ENCODE peak calls at places on chromosomes 4 and X, in nine cellular contexts. Z, B, H, R, L, C, Y, T and K are unnamed samples.

GRCh38 chrX:13101439-13102139 is 57.2 kb upstream of the FAM9C start:
- DNase-seq in Z (no peak), B (no peak), H (peak), R (peak), L (no peak), C (no peak), Y (peak), T (peak), K (peak)

GRCh38 chr4:6516281-6516680 is 43.9 kb upstream of the PPP2R2C start:
- DNase-seq in Z (no peak), B (no peak), H (no peak), R (no peak), L (no peak), C (no peak), Y (no peak), T (no peak), K (no peak)

GRCh38 chr4:95124906-95125504 is 367.2 kb downstream of the BMPR1B start:
- DNase-seq in Z (peak), B (no peak), H (no peak), R (no peak), L (no peak), C (no peak), Y (no peak), T (peak), K (no peak)

GRCh38 chr4:1621526-1621925 is 62.6 kb downstream of the FAM53A start:
- DNase-seq in Z (no peak), B (no peak), H (no peak), R (no peak), L (no peak), C (no peak), Y (no peak), T (no peak), K (no peak)

GRCh38 chr4:23976423-23976822 is 86.6 kb upstream of the PPARGC1A start:
- DNase-seq in Z (no peak), B (no peak), H (no peak), R (no peak), L (no peak), C (no peak), Y (no peak), T (no peak), K (no peak)

GRCh38 chr4:139085141-139085540 is 69.6 kb downstream of the NOCT start:
- DNase-seq in Z (no peak), B (no peak), H (no peak), R (no peak), L (no peak), C (no peak), Y (no peak), T (peak), K (no peak)

GRCh38 chr4:7909463-7909862 is 30.2 kb downstream of the AFAP1 start:
- DNase-seq in Z (no peak), B (no peak), H (no peak), R (no peak), L (no peak), C (no peak), Y (no peak), T (no peak), K (no peak)

GRCh38 chr4:89837385-89837995 is 529 bp upstream of the SNCA start:
- DNase-seq in Z (peak), B (peak), H (peak), R (no peak), L (peak), C (no peak), Y (no peak), T (no peak), K (no peak)

GRCh38 chrX:129682979-129683378 is 28.2 kb upstream of the APLN start:
- DNase-seq in Z (no peak), B (no peak), H (no peak), R (no peak), L (no peak), C (no peak), Y (no peak), T (no peak), K (no peak)

GRCh38 chr4:86981789-86982188 is 47.0 kb downstream of the AFF1 start:
- DNase-seq in Z (no peak), B (no peak), H (no peak), R (no peak), L (no peak), C (no peak), Y (no peak), T (no peak), K (no peak)

GRCh38 chr4:107654694-107655093 is 65.3 kb downstream of the PAPSS1 start:
- DNase-seq in Z (no peak), B (no peak), H (no peak), R (peak), L (no peak), C (no peak), Y (no peak), T (no peak), K (no peak)

GRCh38 chr4:129822708-129823504 is 727.0 kb downstream of the C4orf33 start:
- DNase-seq in Z (peak), B (no peak), H (no peak), R (no peak), L (no peak), C (no peak), Y (no peak), T (no peak), K (no peak)

GRCh38 chr4:79212311-79212710 is 113.5 kb downstream of the NAA11 start:
- DNase-seq in Z (no peak), B (no peak), H (no peak), R (no peak), L (no peak), C (no peak), Y (no peak), T (no peak), K (no peak)

GRCh38 chrX:139738581-139738980 is 30.6 kb upstream of the MCF2 start:
- DNase-seq in Z (no peak), B (no peak), H (no peak), R (no peak), L (no peak), C (no peak), Y (no peak), T (no peak), K (no peak)

GRCh38 chr4:123418486-123418931 is 21.9 kb downstream of the SPRY1 start:
- DNase-seq in Z (no peak), B (no peak), H (no peak), R (peak), L (peak), C (no peak), Y (peak), T (peak), K (no peak)

GRCh38 chrX:13937370-13938052 is 92.2 kb downstream of the GEMIN8 start:
- DNase-seq in Z (peak), B (no peak), H (no peak), R (peak), L (no peak), C (no peak), Y (no peak), T (peak), K (no peak)

GRCh38 chr4:164977243-164978164 is at the start of gene TRIM61:
- DNase-seq in Z (no peak), B (no peak), H (peak), R (no peak), L (no peak), C (peak), Y (no peak), T (peak), K (no peak)

GRCh38 chr4:16122225-16122624 is 38.4 kb upstream of the PROM1 start:
- DNase-seq in Z (no peak), B (no peak), H (no peak), R (no peak), L (no peak), C (no peak), Y (no peak), T (no peak), K (no peak)